ENCODE peak calls at places on chromosomes 1 and 21, in six cellular contexts. V, C, R, D, T and F are unnamed samples.
A peak's percentile ranks its signal among the peaks of the same experiment; 100 is the strongest.

GRCh38 chr1:75542818-75543570 is 67.9 kb downstream of the SLC44A5 start:
- DNase-seq in R (no peak), T (peak; percentile 36), C (no peak), V (no peak), D (no peak), F (no peak)

GRCh38 chr1:74681001-74681400 is 7.4 kb upstream of the ERICH3 start:
- DNase-seq in V (no peak), R (no peak), T (no peak), C (no peak), D (no peak), F (no peak)

GRCh38 chr1:23590058-23590783 is 30.9 kb upstream of the ID3 start:
- DNase-seq in D (no peak), T (no peak), V (peak; percentile 63), C (no peak), R (no peak), F (no peak)

GRCh38 chr1:62746086-62746808 is 37.7 kb upstream of the ATG4C start:
- DNase-seq in R (peak; percentile 35), C (peak; percentile 67), T (peak; percentile 36), D (peak; percentile 69), V (peak; percentile 68), F (no peak)

GRCh38 chr1:224879404-224879803 is 50.1 kb upstream of the DNAH14 start:
- DNase-seq in R (no peak), V (no peak), T (no peak), D (peak; percentile 42), C (peak; percentile 26), F (no peak)

GRCh38 chr1:102724741-102725140 is 383.6 kb downstream of the COL11A1 start:
- DNase-seq in D (no peak), V (no peak), C (no peak), R (no peak), T (no peak), F (no peak)

GRCh38 chr1:28507646-28508434 is 2.0 kb downstream of the RCC1 start:
- DNase-seq in R (no peak), C (no peak), V (no peak), T (no peak), D (peak; percentile 19), F (no peak)

GRCh38 chr1:201059871-201060555 is 36.5 kb upstream of the KIF21B start:
- DNase-seq in V (no peak), C (no peak), T (no peak), R (peak; percentile 19), D (no peak), F (no peak)

GRCh38 chr1:58500036-58500435 is 46.5 kb downstream of the OMA1 start:
- DNase-seq in V (no peak), D (no peak), R (no peak), C (no peak), T (no peak), F (no peak)

GRCh38 chr1:165899461-165899941 is 72.1 kb downstream of the UCK2 start:
- DNase-seq in T (no peak), D (peak; percentile 61), C (peak; percentile 64), V (no peak), R (no peak), F (no peak)

GRCh38 chr1:65310078-65310587 is 790 bp downstream of the DNAJC6 start:
- DNase-seq in R (peak; percentile 81), T (no peak), C (no peak), V (no peak), D (no peak), F (no peak)

GRCh38 chr1:214337536-214337935 is 56.6 kb downstream of the SMYD2 start:
- DNase-seq in D (peak; percentile 59), V (no peak), T (peak; percentile 29), R (no peak), C (peak; percentile 84), F (no peak)

GRCh38 chr1:179785025-179785424 is 41.9 kb downstream of the FAM163A start:
- DNase-seq in C (peak; percentile 8), D (no peak), V (no peak), R (no peak), T (no peak), F (no peak)

GRCh38 chr21:43300496-43301423 is 126.2 kb downstream of the SIK1 start:
- DNase-seq in R (no peak), C (no peak), T (no peak), D (no peak), V (no peak), F (no peak)

GRCh38 chr1:196393742-196394141 is 214.5 kb downstream of the KCNT2 start:
- DNase-seq in D (peak; percentile 72), R (no peak), C (peak; percentile 72), V (no peak), T (no peak), F (no peak)

GRCh38 chr1:110283677-110284076 is 55.5 kb upstream of the RBM15 start:
- DNase-seq in C (no peak), R (no peak), T (no peak), V (no peak), D (peak; percentile 19), F (no peak)

GRCh38 chr1:193827516-193827915 is 641.1 kb upstream of the B3GALT2 start:
- DNase-seq in D (peak; percentile 61), T (no peak), V (no peak), C (no peak), R (no peak), F (no peak)

GRCh38 chr1:189859385-189859977 is 618.2 kb downstream of the BRINP3 start:
- DNase-seq in R (no peak), V (peak; percentile 32), T (peak; percentile 25), D (no peak), C (no peak), F (no peak)

GRCh38 chr1:116403506-116404136 is 30.6 kb downstream of the ATP1A1 start:
- DNase-seq in V (no peak), D (peak; percentile 19), C (no peak), T (no peak), R (no peak), F (no peak)

GRCh38 chr21:37101384-37101783 is 28.3 kb downstream of the TTC3 start:
- DNase-seq in C (no peak), D (no peak), R (no peak), V (no peak), T (no peak), F (no peak)

GRCh38 chr1:110112656-110113055 is 413 bp downstream of the UBL4B start:
- DNase-seq in R (no peak), D (no peak), T (no peak), C (no peak), V (no peak), F (no peak)

GRCh38 chr1:161817155-161817730 is 51.1 kb downstream of the ATF6 start:
- DNase-seq in T (no peak), V (no peak), R (no peak), C (no peak), D (no peak), F (no peak)

GRCh38 chr1:22431965-22432364 is 19.7 kb upstream of the ZBTB40 start:
- DNase-seq in C (no peak), T (no peak), V (no peak), R (no peak), D (no peak), F (no peak)

GRCh38 chr1:14500912-14501311 is 97.6 kb upstream of the KAZN start:
- DNase-seq in T (no peak), V (no peak), D (no peak), C (no peak), R (no peak), F (no peak)

GRCh38 chr1:116881879-116882520 is 27.7 kb upstream of the PTGFRN start:
- DNase-seq in T (peak; percentile 42), V (peak; percentile 49), D (peak; percentile 70), C (peak; percentile 22), R (no peak), F (peak; percentile 81)

GRCh38 chr1:214280386-214281029 is 451 bp upstream of the SMYD2 start:
- DNase-seq in R (no peak), D (peak; percentile 68), V (no peak), C (peak; percentile 50), T (peak; percentile 58), F (no peak)

GRCh38 chr1:201756411-201756810 is 72.5 kb upstream of the IPO9 start:
- DNase-seq in R (no peak), T (no peak), V (no peak), D (peak; percentile 95), C (peak; percentile 73), F (no peak)

GRCh38 chr1:47906009-47906432 is 91.2 kb downstream of the TRABD2B start:
- DNase-seq in R (no peak), T (no peak), V (no peak), D (peak; percentile 4), C (peak; percentile 4), F (no peak)

GRCh38 chr1:183237046-183237445 is 51.0 kb downstream of the LAMC2 start:
- DNase-seq in C (no peak), V (no peak), T (no peak), D (no peak), R (no peak), F (no peak)